ENCODE peak calls at places on chromosomes 3 and 15, in seven cellular contexts. O is CD8-positive, alpha-beta T cell; C is CD4-positive, alpha-beta T cell; E is psoas muscle; F is hepatocyte; Z is IMR-90; T is AG04450. Y is an unnamed sample.

GRCh38 chr3:125140817-125141595 is 71.5 kb downstream of the SLC12A8 start:
- DNase-seq in E (peak), T (no peak), Z (no peak), F (no peak), O (no peak), C (no peak), Y (no peak)

GRCh38 chr3:113132571-113132996 is 78.8 kb upstream of the BOC start:
- DNase-seq in Z (peak), O (no peak), F (no peak), C (no peak), T (no peak), E (no peak), Y (no peak)

GRCh38 chr3:129004639-129005295 is 3.7 kb downstream of the EFCC1 start:
- DNase-seq in F (no peak), C (no peak), T (no peak), O (no peak), E (peak), Z (no peak), Y (no peak)

GRCh38 chr3:105868450-105868744 is 415 bp downstream of the CBLB start:
- DNase-seq in E (peak), C (no peak), O (peak), Z (peak), F (peak), T (no peak), Y (peak)

GRCh38 chr3:122572940-122573412 is 4.5 kb upstream of the PARP15 start:
- DNase-seq in E (no peak), O (no peak), C (peak), F (peak), T (no peak), Z (peak), Y (peak)

GRCh38 chr3:149900322-149900721 is 70.4 kb downstream of the PFN2 start:
- DNase-seq in O (no peak), Z (no peak), C (no peak), E (no peak), F (no peak), T (no peak), Y (no peak)

GRCh38 chr3:141367038-141367730 is 1.1 kb upstream of the ZBTB38 start:
- DNase-seq in Z (peak), O (no peak), T (peak), E (peak), C (no peak), F (peak), Y (peak)

GRCh38 chr15:42940527-42940926 is 19.9 kb upstream of the TTBK2 start:
- DNase-seq in Z (no peak), T (no peak), C (no peak), F (no peak), O (no peak), E (no peak), Y (no peak)

GRCh38 chr3:16012086-16012485 is 162.4 kb upstream of the GALNT15 start:
- DNase-seq in E (no peak), Z (peak), F (no peak), C (no peak), T (no peak), O (no peak), Y (no peak)

GRCh38 chr15:87662575-87662974 is 594.0 kb downstream of the NTRK3 start:
- DNase-seq in T (no peak), E (no peak), Z (no peak), O (no peak), F (no peak), C (no peak), Y (no peak)

GRCh38 chr3:175208316-175208715 is 349.2 kb downstream of the NAALADL2 start:
- DNase-seq in Z (peak), C (no peak), T (no peak), E (no peak), F (no peak), O (no peak), Y (no peak)

DNA sequence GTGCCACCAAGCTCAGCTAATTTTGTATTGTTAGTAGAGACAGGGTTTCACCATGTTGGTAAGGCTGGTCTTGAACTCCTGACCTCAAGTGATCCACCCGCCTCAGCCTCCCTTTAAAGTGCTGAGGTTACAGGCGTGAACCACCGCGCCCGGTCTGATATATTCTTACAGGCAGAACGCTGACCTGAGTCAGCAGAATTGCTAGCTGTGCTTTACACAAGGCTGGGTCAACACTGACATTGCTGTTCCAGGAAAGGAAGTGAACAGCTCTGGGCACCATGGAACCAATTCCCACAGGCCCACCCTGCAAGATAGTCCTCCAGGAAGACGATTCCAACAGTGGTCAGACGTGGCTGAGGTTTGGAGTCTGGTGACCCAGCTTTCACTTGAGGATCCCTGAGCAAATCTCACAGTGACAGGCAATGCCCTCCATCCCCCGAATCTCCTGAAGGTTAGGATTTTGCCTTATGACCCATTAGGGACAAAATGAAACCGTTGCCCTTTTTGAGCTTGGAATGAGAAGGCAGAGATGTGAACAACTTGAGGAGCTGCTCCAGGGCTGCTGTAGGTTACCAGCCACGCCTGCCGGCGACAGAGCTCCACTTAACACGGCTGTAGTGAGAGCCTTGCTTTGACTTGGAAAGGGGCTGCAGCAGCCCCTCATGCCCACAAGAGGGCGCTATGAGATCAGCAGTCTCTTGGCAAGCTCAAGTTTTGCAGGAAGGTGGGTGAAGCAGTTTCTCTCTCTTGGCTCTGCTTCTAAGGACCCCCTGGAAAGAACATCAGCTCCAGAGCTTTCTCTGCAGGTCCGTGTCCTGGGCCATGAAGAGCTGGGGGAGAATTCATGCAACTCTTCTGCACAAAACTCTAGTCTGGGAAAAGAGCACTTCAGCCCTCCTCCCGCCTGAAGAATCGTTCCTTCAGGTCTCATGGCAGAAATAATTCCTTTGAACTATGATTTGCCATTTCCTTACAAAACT is 74.1 kb downstream of the SENP2 start:
- DNase-seq in C (peak), T (peak), E (peak), Z (peak), O (peak), F (peak), Y (peak)
- H3K27ac ChIP-seq in C (no peak), T (peak), E (no peak), Z (peak), O (no peak), F (peak), Y (peak)

GRCh38 chr15:85592148-85592547 is 202.6 kb downstream of the KLHL25 start:
- DNase-seq in T (no peak), F (no peak), Z (peak), C (no peak), O (no peak), E (no peak), Y (peak)
- H3K27ac ChIP-seq in T (no peak), F (peak), Z (no peak), C (no peak), O (no peak), E (peak), Y (no peak)

GRCh38 chr3:29440321-29441019 is 159.6 kb downstream of the RBMS3 start:
- DNase-seq in O (no peak), T (no peak), E (peak), Z (no peak), C (no peak), F (peak), Y (no peak)
- H3K27ac ChIP-seq in O (no peak), T (no peak), E (peak), Z (no peak), C (no peak), F (peak), Y (no peak)

GRCh38 chr3:66338927-66339326 is 118.1 kb downstream of the SLC25A26 start:
- DNase-seq in F (no peak), E (no peak), Z (peak), C (no peak), O (no peak), T (no peak), Y (no peak)

GRCh38 chr3:66336358-66336766 is 115.6 kb downstream of the SLC25A26 start:
- DNase-seq in Z (peak), C (no peak), E (no peak), T (peak), F (no peak), O (no peak), Y (no peak)

DNA sequence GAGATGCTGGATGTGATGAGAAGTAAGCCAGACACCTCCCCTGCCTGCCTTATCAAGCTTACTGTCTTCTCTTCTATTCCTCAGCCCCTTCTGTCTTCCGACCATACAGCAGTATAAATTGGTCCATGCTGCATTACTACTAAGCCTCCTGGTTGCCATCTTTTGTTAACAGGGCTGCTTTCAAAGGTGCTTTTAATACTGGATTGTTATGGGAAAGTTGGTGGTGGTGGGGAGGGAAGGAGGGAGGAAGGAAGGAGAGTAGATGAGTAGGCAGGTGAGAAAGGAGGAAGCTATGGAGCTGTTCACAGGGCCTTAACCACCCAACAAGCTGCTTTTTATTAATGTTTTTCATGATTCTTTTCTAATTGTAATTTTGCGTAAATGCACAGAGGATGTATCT is 114.9 kb downstream of the SLC25A26 start:
- DNase-seq in F (no peak), O (no peak), Z (no peak), E (no peak), C (no peak), T (no peak), Y (no peak)
- H3K27ac ChIP-seq in F (no peak), O (no peak), Z (no peak), E (no peak), C (no peak), T (no peak), Y (no peak)

DNA sequence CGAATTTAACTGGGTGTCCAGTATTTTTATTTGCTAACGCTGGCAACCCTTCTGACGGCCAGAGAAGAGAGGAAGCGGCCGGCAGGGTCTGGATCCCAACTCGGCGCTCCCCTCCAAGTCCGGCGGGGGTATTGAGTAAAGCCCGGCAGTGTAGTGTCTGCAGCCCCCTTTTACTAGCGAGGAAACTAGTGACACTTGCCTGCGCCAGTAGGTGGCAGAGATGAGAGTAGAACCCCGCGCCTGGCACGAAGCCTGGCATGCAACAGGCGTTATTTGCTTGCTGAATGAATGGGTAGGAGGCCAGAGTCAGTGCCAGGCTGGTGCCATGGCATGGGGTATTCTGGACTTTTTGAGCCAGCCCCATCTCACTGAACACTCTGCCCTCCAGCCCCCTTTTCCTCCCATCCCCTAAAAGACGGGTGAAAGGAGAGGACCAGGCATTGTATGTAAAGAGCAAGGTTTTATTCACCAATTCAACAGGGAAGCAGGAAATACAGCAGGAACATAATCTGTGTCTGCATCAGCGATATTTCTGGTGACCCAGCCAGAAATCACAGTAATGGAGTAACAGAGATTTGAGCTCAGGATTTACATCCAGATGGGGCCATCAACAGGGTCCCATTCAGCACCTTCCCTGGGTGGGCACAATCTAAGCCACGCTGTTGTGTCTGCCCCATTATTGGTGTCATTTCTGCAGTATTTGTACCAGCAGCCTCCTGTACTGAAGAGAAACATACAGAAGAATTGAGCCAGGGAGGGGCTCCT is 788 bp upstream of the WDR73 start:
- DNase-seq in F (peak), C (peak), O (peak), E (peak), T (no peak), Z (peak), Y (peak)
- H3K27ac ChIP-seq in F (peak), C (peak), O (peak), E (peak), T (peak), Z (peak), Y (peak)

GRCh38 chr3:172279191-172279640 is 169.0 kb downstream of the GHSR start:
- DNase-seq in T (no peak), F (no peak), C (no peak), E (no peak), O (no peak), Z (no peak), Y (no peak)
- H3K27ac ChIP-seq in T (no peak), F (no peak), C (no peak), E (peak), O (no peak), Z (no peak), Y (peak)

DNA sequence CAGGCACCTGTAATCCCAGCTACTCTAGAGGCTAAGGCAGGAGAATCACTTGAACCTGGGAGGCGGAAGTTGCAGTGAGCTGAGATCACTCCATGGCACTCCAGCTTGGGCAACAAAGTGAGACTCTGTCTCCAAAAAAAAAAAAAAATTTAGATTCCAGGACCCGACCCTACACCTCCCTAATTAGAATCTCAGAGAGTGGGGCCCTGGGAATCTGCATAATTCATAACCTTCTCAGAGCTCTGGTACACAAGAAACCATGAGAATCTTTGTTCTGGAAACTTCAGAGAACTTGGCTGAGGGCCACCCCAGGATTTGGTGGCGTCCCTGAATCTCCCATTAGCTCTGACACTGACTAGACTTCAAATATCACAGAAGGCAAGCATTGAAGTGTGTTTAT is 31.5 kb downstream of the B3GNT5 start:
- DNase-seq in E (no peak), C (no peak), Z (no peak), T (no peak), F (no peak), O (no peak), Y (no peak)
- H3K27ac ChIP-seq in E (peak), C (no peak), Z (no peak), T (no peak), F (no peak), O (no peak), Y (no peak)

DNA sequence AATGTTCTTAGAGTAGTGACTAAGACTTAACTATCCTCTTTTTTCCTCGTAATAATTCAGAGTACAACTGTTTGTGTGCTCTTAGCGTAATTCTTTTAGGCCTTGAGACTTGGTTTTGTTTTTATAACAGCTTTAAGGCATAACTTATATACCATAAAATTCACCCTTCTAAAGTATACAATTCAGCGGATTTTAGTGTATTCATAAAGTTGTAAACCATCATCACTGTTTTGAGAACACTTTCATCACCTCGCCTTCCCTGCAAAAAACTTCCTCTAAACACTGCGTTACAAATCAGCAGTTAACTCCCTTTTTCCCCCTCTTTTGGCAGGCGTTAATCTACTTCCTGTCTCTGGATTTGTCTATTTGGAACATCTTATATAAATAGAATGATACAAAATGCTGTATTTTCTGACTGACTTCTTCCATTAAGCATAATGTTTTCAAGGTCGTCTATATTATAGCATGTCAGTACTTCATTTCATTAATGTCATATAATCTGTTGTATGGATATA is 18.7 kb downstream of the DNAJC13 start:
- DNase-seq in O (no peak), T (no peak), E (no peak), Z (no peak), F (peak), C (no peak), Y (no peak)
- H3K27ac ChIP-seq in O (no peak), T (no peak), E (no peak), Z (peak), F (peak), C (no peak), Y (no peak)

GRCh38 chr15:92801774-92802464 is 98.2 kb upstream of the CHD2 start:
- DNase-seq in T (peak), O (no peak), C (no peak), E (peak), F (no peak), Z (peak), Y (no peak)
- H3K27ac ChIP-seq in T (peak), O (no peak), C (no peak), E (peak), F (peak), Z (peak), Y (peak)

Y was measured in RWPE1.